ENCODE peak calls at places on chromosome 20, in four cellular contexts. G is lower lobe of right lung; H is glutamatergic neuron; U is stimulated activated CD4-positive, alpha-beta T cell treated with anti-CD3 and anti-CD28 coated beads, Interleukin-2, amount 100 ng/mL, for 48 hours. E is an unnamed sample.

GRCh38 chr20:58461104-58461503 is 54.1 kb downstream of the APCDD1L start:
- DNase-seq in U (no peak), G (no peak), H (no peak), E (no peak)

GRCh38 chr20:50321797-50322480 is 131.3 kb downstream of the CEBPB start:
- DNase-seq in G (peak), U (no peak), H (no peak), E (no peak)

GRCh38 chr20:38247166-38247509 is 13.4 kb downstream of the KIAA1755 start:
- DNase-seq in G (no peak), H (no peak), U (no peak), E (no peak)

GRCh38 chr20:1798982-1799381 is 96.2 kb upstream of the SIRPA start:
- DNase-seq in G (no peak), U (no peak), H (no peak), E (no peak)

GRCh38 chr20:48025661-48026060 is 240.4 kb upstream of the SULF2 start:
- DNase-seq in G (no peak), H (no peak), U (no peak), E (no peak)

GRCh38 chr20:41005361-41005729 is 23.3 kb upstream of the TOP1 start:
- DNase-seq in H (no peak), U (no peak), G (peak), E (no peak)

GRCh38 chr20:17442588-17442987 is 88.6 kb downstream of the BFSP1 start:
- DNase-seq in H (no peak), U (no peak), G (no peak), E (no peak)

GRCh38 chr20:62900692-62901584 is 25.4 kb downstream of the DIDO1 start:
- DNase-seq in G (no peak), H (no peak), U (no peak), E (peak)

GRCh38 chr20:35120012-35120701 is 27.0 kb downstream of the EDEM2 start:
- DNase-seq in U (no peak), G (peak), H (no peak), E (no peak)

GRCh38 chr20:50130995-50131394 is 18.0 kb upstream of the UBE2V1 start:
- DNase-seq in U (no peak), H (no peak), G (no peak), E (no peak)

GRCh38 chr20:32231847-32232246 is 24.2 kb downstream of the POFUT1 start:
- DNase-seq in H (no peak), U (peak), G (no peak), E (no peak)

GRCh38 chr20:21189761-21190523 is 64.1 kb downstream of the KIZ start:
- DNase-seq in H (no peak), G (no peak), U (no peak), E (no peak)

GRCh38 chr20:5510446-5510845 is 193.7 kb upstream of the PROKR2 start:
- DNase-seq in U (no peak), G (no peak), H (no peak), E (no peak)

GRCh38 chr20:3150908-3151307 is 8.8 kb downstream of the FASTKD5 start:
- DNase-seq in U (no peak), H (no peak), G (no peak), E (no peak)

GRCh38 chr20:22452442-22453011 is 131.8 kb downstream of the FOXA2 start:
- DNase-seq in U (no peak), H (no peak), G (no peak), E (no peak)

GRCh38 chr20:33545763-33546162 is 55.9 kb downstream of the CBFA2T2 start:
- DNase-seq in G (no peak), H (no peak), U (no peak), E (no peak)

GRCh38 chr20:50868509-50869495 is 62.4 kb downstream of the ADNP start:
- DNase-seq in U (no peak), H (no peak), G (peak), E (no peak)

GRCh38 chr20:53961527-53961926 is 108.9 kb downstream of the BCAS1 start:
- DNase-seq in U (no peak), G (no peak), H (no peak), E (no peak)

GRCh38 chr20:17641520-17641964 is 40.5 kb downstream of the RRBP1 start:
- DNase-seq in U (no peak), G (no peak), H (no peak), E (no peak)

GRCh38 chr20:50029697-50030428 is 47.1 kb downstream of the SNAI1 start:
- DNase-seq in H (no peak), U (no peak), G (no peak), E (no peak)

GRCh38 chr20:43681468-43681942 is 14.6 kb downstream of the MYBL2 start:
- DNase-seq in U (no peak), H (peak), G (no peak), E (peak)

GRCh38 chr20:12984069-12984765 is 24.6 kb upstream of the SPTLC3 start:
- DNase-seq in U (no peak), H (no peak), G (no peak), E (no peak)

GRCh38 chr20:49285813-49286494 is 8.1 kb upstream of the ZNFX1 start:
- DNase-seq in H (no peak), U (no peak), G (no peak), E (no peak)